ENCODE peak calls at places on chromosomes 12 and 14, in six cellular contexts. R is CD8-positive, alpha-beta T cell; X is A549; J is sigmoid colon; S is DND-41; U is dorsolateral prefrontal cortex. L is an unnamed sample.

GRCh38 chr14:20799955-20800544 is 2.6 kb downstream of the RNASE1 start:
- DNase-seq in R (no peak), X (no peak), J (peak), S (no peak), U (no peak), L (peak)

GRCh38 chr14:50018236-50019210 is 97.8 kb downstream of the VCPKMT start:
- DNase-seq in R (no peak), X (peak), J (peak), S (no peak), U (no peak), L (no peak)

GRCh38 chr14:77041837-77042557 is 13.5 kb upstream of the IRF2BPL start:
- DNase-seq in R (no peak), X (no peak), J (peak), S (peak), U (no peak), L (no peak)

GRCh38 chr14:73491256-73491976 is 683 bp downstream of the RIOX1 start:
- DNase-seq in R (no peak), X (peak), J (peak), S (peak), U (peak), L (peak)

GRCh38 chr12:27434673-27435565 is 11.6 kb upstream of the SMCO2 start:
- DNase-seq in R (no peak), X (no peak), J (no peak), S (peak), U (no peak), L (no peak)

GRCh38 chr12:116411977-116412376 is 134.5 kb upstream of the MED13L start:
- DNase-seq in R (no peak), X (no peak), J (no peak), S (no peak), U (no peak), L (no peak)

GRCh38 chr14:94163806-94164205 is 10.3 kb upstream of the PPP4R4 start:
- DNase-seq in R (no peak), X (no peak), J (no peak), S (no peak), U (no peak), L (no peak)

GRCh38 chr12:1840981-1841425 is 20.6 kb downstream of the LRTM2 start:
- DNase-seq in R (no peak), X (no peak), J (peak), S (no peak), U (no peak), L (no peak)

GRCh38 chr12:16870845-16871244 is 264.9 kb upstream of the LMO3 start:
- DNase-seq in R (no peak), X (no peak), J (no peak), S (no peak), U (no peak), L (no peak)

GRCh38 chr12:58067610-58068387 is 126.4 kb downstream of the ATP23 start:
- DNase-seq in R (no peak), X (peak), J (no peak), S (no peak), U (no peak), L (no peak)

GRCh38 chr12:102816816-102817434 is 100.1 kb downstream of the PAH start:
- DNase-seq in R (no peak), X (peak), J (no peak), S (no peak), U (no peak), L (no peak)

GRCh38 chr14:75578099-75578785 is at the start of gene FLVCR2:
- DNase-seq in R (peak), X (peak), J (peak), S (no peak), U (peak), L (peak)

GRCh38 chr12:104419717-104420116 is 37.0 kb upstream of the CHST11 start:
- DNase-seq in R (no peak), X (no peak), J (no peak), S (no peak), U (no peak), L (no peak)

GRCh38 chr14:61720302-61720677 is 25.0 kb downstream of the HIF1A start:
- DNase-seq in R (no peak), X (no peak), J (no peak), S (no peak), U (no peak), L (no peak)

GRCh38 chr14:106665814-106666213 is 1139.4 kb downstream of the TMEM121 start:
- DNase-seq in R (peak), X (no peak), J (no peak), S (peak), U (no peak), L (no peak)

GRCh38 chr12:121711925-121712461 is 559 bp upstream of the TMEM120B start:
- DNase-seq in R (no peak), X (peak), J (peak), S (peak), U (peak), L (no peak)

GRCh38 chr12:79083181-79083580 is 218.6 kb downstream of the SYT1 start:
- DNase-seq in R (no peak), X (peak), J (no peak), S (no peak), U (no peak), L (no peak)

GRCh38 chr14:65167072-65167645 is 64.8 kb upstream of the MAX start:
- DNase-seq in R (no peak), X (peak), J (no peak), S (peak), U (no peak), L (no peak)

GRCh38 chr14:103517626-103518415 is 4.8 kb downstream of the CKB start:
- DNase-seq in R (no peak), X (no peak), J (peak), S (no peak), U (no peak), L (no peak)

GRCh38 chr12:124123432-124124015 is 150.5 kb downstream of the ZNF664 start:
- DNase-seq in R (no peak), X (no peak), J (no peak), S (no peak), U (no peak), L (peak)

GRCh38 chr12:49288922-49289555 is 5.9 kb upstream of the PRPH start:
- DNase-seq in R (no peak), X (no peak), J (peak), S (no peak), U (no peak), L (no peak)

GRCh38 chr14:91342243-91342760 is 75.3 kb downstream of the CCDC88C start:
- DNase-seq in R (no peak), X (no peak), J (no peak), S (no peak), U (no peak), L (no peak)

GRCh38 chr12:77686760-77687159 is 143.9 kb upstream of the NAV3 start:
- DNase-seq in R (no peak), X (no peak), J (no peak), S (no peak), U (no peak), L (no peak)

GRCh38 chr12:30908389-30909087 is 18.0 kb upstream of the TSPAN11 start:
- DNase-seq in R (no peak), X (no peak), J (no peak), S (no peak), U (no peak), L (no peak)

GRCh38 chr14:101408077-101408831 is 153.0 kb upstream of the DIO3 start:
- DNase-seq in R (no peak), X (no peak), J (no peak), S (no peak), U (no peak), L (no peak)

GRCh38 chr12:31491819-31492598 is 98.9 kb downstream of the DENND5B start:
- DNase-seq in R (no peak), X (peak), J (no peak), S (no peak), U (no peak), L (no peak)

GRCh38 chr14:49920935-49921334 is 28.1 kb downstream of the ARF6 start:
- DNase-seq in R (no peak), X (no peak), J (no peak), S (no peak), U (no peak), L (no peak)

GRCh38 chr12:48414046-48414445 is 58.3 kb upstream of the ANP32D start:
- DNase-seq in R (no peak), X (no peak), J (peak), S (no peak), U (no peak), L (no peak)

GRCh38 chr14:41925409-41925808 is 318.7 kb downstream of the LRFN5 start:
- DNase-seq in R (no peak), X (peak), J (no peak), S (no peak), U (no peak), L (no peak)

GRCh38 chr14:59133202-59133601 is 55.3 kb upstream of the DAAM1 start:
- DNase-seq in R (no peak), X (no peak), J (no peak), S (no peak), U (no peak), L (no peak)

GRCh38 chr14:93964281-93964680 is 12.1 kb downstream of the ASB2 start:
- DNase-seq in R (no peak), X (no peak), J (no peak), S (no peak), U (no peak), L (no peak)

GRCh38 chr14:53850714-53851296 is 105.8 kb downstream of the BMP4 start:
- DNase-seq in R (no peak), X (peak), J (no peak), S (no peak), U (no peak), L (no peak)

GRCh38 chr14:104583424-104584114 is 4.0 kb downstream of the C14orf180 start:
- DNase-seq in R (no peak), X (no peak), J (no peak), S (no peak), U (no peak), L (no peak)

GRCh38 chr12:97464241-97465011 is 1.8 kb downstream of the RMST start:
- DNase-seq in R (no peak), X (no peak), J (no peak), S (no peak), U (no peak), L (no peak)

GRCh38 chr12:106978035-106978800 is 8.7 kb downstream of the MTERF2 start:
- DNase-seq in R (no peak), X (no peak), J (peak), S (no peak), U (no peak), L (no peak)

GRCh38 chr14:44438936-44439335 is 68.1 kb downstream of the FSCB start:
- DNase-seq in R (no peak), X (no peak), J (no peak), S (no peak), U (no peak), L (no peak)

GRCh38 chr14:25150934-25151790 is 101.2 kb upstream of the STXBP6 start:
- DNase-seq in R (no peak), X (peak), J (no peak), S (no peak), U (no peak), L (no peak)

GRCh38 chr12:76669981-76670380 is 93.9 kb upstream of the ZDHHC17 start:
- DNase-seq in R (no peak), X (no peak), J (no peak), S (no peak), U (no peak), L (no peak)

GRCh38 chr12:57724003-57724935 is 14.3 kb downstream of the AGAP2 start:
- DNase-seq in R (peak), X (no peak), J (no peak), S (no peak), U (no peak), L (no peak)

GRCh38 chr12:27606986-27607385 is 83.0 kb downstream of the PPFIBP1 start:
- DNase-seq in R (no peak), X (no peak), J (no peak), S (no peak), U (no peak), L (no peak)

DNA sequence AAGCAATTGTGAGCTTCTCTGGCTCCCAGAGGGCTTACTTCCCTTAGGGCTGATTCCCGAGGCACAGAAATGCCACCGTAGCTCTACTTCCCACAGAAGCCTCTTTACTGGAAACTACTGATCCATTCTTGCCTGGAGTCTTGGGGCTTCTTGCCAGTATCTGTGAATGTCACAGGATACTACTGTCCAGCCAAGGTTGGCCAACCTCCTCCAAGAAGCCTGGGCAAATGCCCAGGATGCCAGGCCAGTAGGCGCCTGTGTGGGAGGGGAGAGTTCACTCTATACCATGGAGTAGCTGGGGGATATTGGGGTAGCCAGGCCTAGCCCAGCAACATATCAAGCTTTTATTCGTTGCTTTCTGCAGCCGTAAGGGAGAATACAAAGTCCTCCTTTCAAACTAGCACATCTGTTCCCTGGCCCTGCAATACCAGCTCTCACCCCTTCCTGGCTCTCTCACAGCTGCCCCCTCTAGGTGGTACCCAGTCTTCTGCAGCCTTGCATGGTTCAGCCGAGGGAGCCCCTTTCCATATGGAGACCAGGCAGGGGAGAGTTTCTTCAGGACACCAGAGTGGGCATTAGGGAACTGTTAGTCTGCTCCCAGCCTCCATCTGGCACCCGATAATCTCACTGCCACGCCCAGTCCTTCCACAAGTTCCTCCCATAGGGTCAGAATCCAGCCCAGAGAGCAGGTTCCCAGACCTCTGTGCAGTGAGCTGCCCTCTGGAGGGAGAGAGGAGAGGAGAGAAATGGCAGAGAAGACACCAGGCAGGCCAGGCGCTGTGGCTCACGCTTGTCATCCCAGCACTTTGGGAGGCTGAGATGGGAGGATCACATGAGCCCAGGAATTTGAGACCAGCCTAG is 24.3 kb upstream of the PLEK2 start:
- DNase-seq in R (no peak), X (no peak), J (peak), S (no peak), U (no peak), L (no peak)
- TF ChIP-seq CTCF in R (no peak), X (no peak), J (no peak), S (peak), U (no peak), L (no peak)

GRCh38 chr14:55180006-55180405 is 11.4 kb downstream of the DLGAP5 start:
- DNase-seq in R (no peak), X (no peak), J (no peak), S (no peak), U (no peak), L (no peak)
- H3K27ac ChIP-seq in R (no peak), X (no peak), J (no peak), S (no peak), U (no peak), L (no peak)

GRCh38 chr12:5619628-5620027 is 187.7 kb downstream of the NTF3 start:
- DNase-seq in R (no peak), X (no peak), J (peak), S (no peak), U (no peak), L (no peak)

GRCh38 chr12:5622280-5622679 is 190.4 kb downstream of the NTF3 start:
- DNase-seq in R (no peak), X (no peak), J (no peak), S (no peak), U (no peak), L (no peak)

GRCh38 chr12:5623411-5623810 is 191.5 kb downstream of the NTF3 start:
- DNase-seq in R (no peak), X (no peak), J (no peak), S (no peak), U (no peak), L (no peak)

GRCh38 chr12:5620896-5621295 is 189.0 kb downstream of the NTF3 start:
- DNase-seq in R (no peak), X (no peak), J (no peak), S (no peak), U (no peak), L (no peak)

GRCh38 chr12:5621329-5621728 is 189.4 kb downstream of the NTF3 start:
- DNase-seq in R (no peak), X (no peak), J (no peak), S (no peak), U (no peak), L (no peak)
- H3K4me3 ChIP-seq in R (no peak), X (no peak), J (no peak), S (no peak), U (no peak), L (no peak)

GRCh38 chr14:69877492-69877891 is 1.7 kb upstream of the SMOC1 start:
- DNase-seq in R (no peak), X (peak), J (no peak), S (no peak), U (no peak), L (no peak)
- TF ChIP-seq CTCF in R (no peak), X (peak), J (no peak), S (peak), U (peak), L (no peak)

GRCh38 chr12:68106660-68107059 is 52.9 kb downstream of the IFNG start:
- DNase-seq in R (no peak), X (no peak), J (no peak), S (no peak), U (no peak), L (no peak)
- H3K27ac ChIP-seq in R (no peak), X (no peak), J (no peak), S (no peak), U (no peak), L (no peak)

GRCh38 chr12:114703060-114703493 is 19.1 kb upstream of the TBX3 start:
- DNase-seq in R (no peak), X (no peak), J (no peak), S (no peak), U (no peak), L (no peak)
- H3K4me3 ChIP-seq in R (no peak), X (no peak), J (no peak), S (no peak), U (no peak), L (no peak)

L was measured in suprapubic skin.